ENCODE peak calls at places on chromosomes 1 and 21, in seven cellular contexts. One of them, this sample, is unnamed.

GRCh38 chr1:237794071-237794470 is 96.7 kb downstream of the ZP4 start:
- DNase-seq in stimulated activated CD4-positive, alpha-beta T cell treated with anti-CD3 and anti-CD28 coated beads, Interleukin-1b, Interleukin-23, amount 100 ng/mL, for 24 hours: no peak
- DNase-seq in stimulated activated CD8-positive, alpha-beta memory T cell treated with anti-CD3 and anti-CD28 coated beads, Interleukin-4, amount 100 ng/mL, for 1 hour: no peak
- DNase-seq in H9: no peak
- DNase-seq in AML-193: no peak
- DNase-seq in neural crest cell: no peak
- DNase-seq in GM20000: no peak
- DNase-seq in this sample: no peak

GRCh38 chr21:36917487-36918158 is 48.8 kb downstream of the HLCS start:
- DNase-seq in stimulated activated CD4-positive, alpha-beta T cell treated with anti-CD3 and anti-CD28 coated beads, Interleukin-1b, Interleukin-23, amount 100 ng/mL, for 24 hours: no peak
- DNase-seq in H9: peak
- DNase-seq in GM20000: no peak
- DNase-seq in stimulated activated CD8-positive, alpha-beta memory T cell treated with anti-CD3 and anti-CD28 coated beads, Interleukin-4, amount 100 ng/mL, for 1 hour: no peak
- DNase-seq in neural crest cell: no peak
- DNase-seq in AML-193: no peak
- DNase-seq in this sample: no peak

GRCh38 chr21:36171741-36172331 is 15.2 kb downstream of the DOP1B start:
- DNase-seq in neural crest cell: no peak
- DNase-seq in GM20000: no peak
- DNase-seq in stimulated activated CD8-positive, alpha-beta memory T cell treated with anti-CD3 and anti-CD28 coated beads, Interleukin-4, amount 100 ng/mL, for 1 hour: no peak
- DNase-seq in H9: peak
- DNase-seq in stimulated activated CD4-positive, alpha-beta T cell treated with anti-CD3 and anti-CD28 coated beads, Interleukin-1b, Interleukin-23, amount 100 ng/mL, for 24 hours: no peak
- DNase-seq in AML-193: no peak
- DNase-seq in this sample: no peak

GRCh38 chr1:118842462-118843201 is 145.5 kb downstream of the TBX15 start:
- DNase-seq in H9: no peak
- DNase-seq in stimulated activated CD8-positive, alpha-beta memory T cell treated with anti-CD3 and anti-CD28 coated beads, Interleukin-4, amount 100 ng/mL, for 1 hour: no peak
- DNase-seq in GM20000: no peak
- DNase-seq in stimulated activated CD4-positive, alpha-beta T cell treated with anti-CD3 and anti-CD28 coated beads, Interleukin-1b, Interleukin-23, amount 100 ng/mL, for 24 hours: no peak
- DNase-seq in AML-193: no peak
- DNase-seq in neural crest cell: no peak
- DNase-seq in this sample: peak

GRCh38 chr1:78339490-78339889 is 151.3 kb upstream of the PTGFR start:
- DNase-seq in H9: no peak
- DNase-seq in stimulated activated CD4-positive, alpha-beta T cell treated with anti-CD3 and anti-CD28 coated beads, Interleukin-1b, Interleukin-23, amount 100 ng/mL, for 24 hours: no peak
- DNase-seq in stimulated activated CD8-positive, alpha-beta memory T cell treated with anti-CD3 and anti-CD28 coated beads, Interleukin-4, amount 100 ng/mL, for 1 hour: no peak
- DNase-seq in GM20000: no peak
- DNase-seq in AML-193: no peak
- DNase-seq in neural crest cell: no peak
- DNase-seq in this sample: no peak

GRCh38 chr1:39842726-39843305 is 40.5 kb downstream of the TRIT1 start:
- DNase-seq in AML-193: no peak
- DNase-seq in H9: no peak
- DNase-seq in stimulated activated CD4-positive, alpha-beta T cell treated with anti-CD3 and anti-CD28 coated beads, Interleukin-1b, Interleukin-23, amount 100 ng/mL, for 24 hours: no peak
- DNase-seq in GM20000: no peak
- DNase-seq in stimulated activated CD8-positive, alpha-beta memory T cell treated with anti-CD3 and anti-CD28 coated beads, Interleukin-4, amount 100 ng/mL, for 1 hour: no peak
- DNase-seq in neural crest cell: no peak
- DNase-seq in this sample: peak

GRCh38 chr1:182768973-182769372 is 20.6 kb upstream of the NPL start:
- DNase-seq in H9: no peak
- DNase-seq in AML-193: no peak
- DNase-seq in neural crest cell: no peak
- DNase-seq in stimulated activated CD8-positive, alpha-beta memory T cell treated with anti-CD3 and anti-CD28 coated beads, Interleukin-4, amount 100 ng/mL, for 1 hour: no peak
- DNase-seq in GM20000: no peak
- DNase-seq in stimulated activated CD4-positive, alpha-beta T cell treated with anti-CD3 and anti-CD28 coated beads, Interleukin-1b, Interleukin-23, amount 100 ng/mL, for 24 hours: no peak
- DNase-seq in this sample: no peak

GRCh38 chr1:248841702-248842395 is 3.8 kb downstream of the ZNF672 start:
- DNase-seq in stimulated activated CD8-positive, alpha-beta memory T cell treated with anti-CD3 and anti-CD28 coated beads, Interleukin-4, amount 100 ng/mL, for 1 hour: no peak
- DNase-seq in H9: peak
- DNase-seq in AML-193: peak
- DNase-seq in stimulated activated CD4-positive, alpha-beta T cell treated with anti-CD3 and anti-CD28 coated beads, Interleukin-1b, Interleukin-23, amount 100 ng/mL, for 24 hours: no peak
- DNase-seq in GM20000: no peak
- DNase-seq in neural crest cell: peak
- DNase-seq in this sample: no peak

GRCh38 chr1:26696645-26697440 is 1.0 kb downstream of the ARID1A start:
- DNase-seq in AML-193: no peak
- DNase-seq in GM20000: peak
- DNase-seq in stimulated activated CD8-positive, alpha-beta memory T cell treated with anti-CD3 and anti-CD28 coated beads, Interleukin-4, amount 100 ng/mL, for 1 hour: peak
- DNase-seq in H9: no peak
- DNase-seq in neural crest cell: peak
- DNase-seq in stimulated activated CD4-positive, alpha-beta T cell treated with anti-CD3 and anti-CD28 coated beads, Interleukin-1b, Interleukin-23, amount 100 ng/mL, for 24 hours: peak
- DNase-seq in this sample: no peak

GRCh38 chr1:216596298-216596947 is 126.8 kb downstream of the ESRRG start:
- DNase-seq in H9: no peak
- DNase-seq in GM20000: no peak
- DNase-seq in AML-193: no peak
- DNase-seq in neural crest cell: no peak
- DNase-seq in stimulated activated CD8-positive, alpha-beta memory T cell treated with anti-CD3 and anti-CD28 coated beads, Interleukin-4, amount 100 ng/mL, for 1 hour: no peak
- DNase-seq in stimulated activated CD4-positive, alpha-beta T cell treated with anti-CD3 and anti-CD28 coated beads, Interleukin-1b, Interleukin-23, amount 100 ng/mL, for 24 hours: no peak
- DNase-seq in this sample: no peak

GRCh38 chr1:147598631-147599361 is 57.5 kb downstream of the BCL9 start:
- DNase-seq in GM20000: peak
- DNase-seq in neural crest cell: peak
- DNase-seq in stimulated activated CD8-positive, alpha-beta memory T cell treated with anti-CD3 and anti-CD28 coated beads, Interleukin-4, amount 100 ng/mL, for 1 hour: peak
- DNase-seq in AML-193: no peak
- DNase-seq in stimulated activated CD4-positive, alpha-beta T cell treated with anti-CD3 and anti-CD28 coated beads, Interleukin-1b, Interleukin-23, amount 100 ng/mL, for 24 hours: peak
- DNase-seq in H9: no peak
- DNase-seq in this sample: peak

GRCh38 chr1:198387587-198387986 is 152.9 kb downstream of the ATP6V1G3 start:
- DNase-seq in GM20000: no peak
- DNase-seq in stimulated activated CD4-positive, alpha-beta T cell treated with anti-CD3 and anti-CD28 coated beads, Interleukin-1b, Interleukin-23, amount 100 ng/mL, for 24 hours: no peak
- DNase-seq in AML-193: no peak
- DNase-seq in stimulated activated CD8-positive, alpha-beta memory T cell treated with anti-CD3 and anti-CD28 coated beads, Interleukin-4, amount 100 ng/mL, for 1 hour: no peak
- DNase-seq in neural crest cell: no peak
- DNase-seq in H9: no peak
- DNase-seq in this sample: no peak

GRCh38 chr1:116260621-116261020 is 112.4 kb upstream of the ATP1A1 start:
- DNase-seq in H9: no peak
- DNase-seq in stimulated activated CD4-positive, alpha-beta T cell treated with anti-CD3 and anti-CD28 coated beads, Interleukin-1b, Interleukin-23, amount 100 ng/mL, for 24 hours: no peak
- DNase-seq in AML-193: no peak
- DNase-seq in GM20000: no peak
- DNase-seq in stimulated activated CD8-positive, alpha-beta memory T cell treated with anti-CD3 and anti-CD28 coated beads, Interleukin-4, amount 100 ng/mL, for 1 hour: no peak
- DNase-seq in neural crest cell: no peak
- DNase-seq in this sample: no peak

GRCh38 chr1:108639899-108640560 is 20.9 kb downstream of the HENMT1 start:
- DNase-seq in GM20000: no peak
- DNase-seq in AML-193: no peak
- DNase-seq in stimulated activated CD4-positive, alpha-beta T cell treated with anti-CD3 and anti-CD28 coated beads, Interleukin-1b, Interleukin-23, amount 100 ng/mL, for 24 hours: no peak
- DNase-seq in stimulated activated CD8-positive, alpha-beta memory T cell treated with anti-CD3 and anti-CD28 coated beads, Interleukin-4, amount 100 ng/mL, for 1 hour: no peak
- DNase-seq in neural crest cell: no peak
- DNase-seq in H9: no peak
- DNase-seq in this sample: no peak

GRCh38 chr1:6016191-6016865 is 24.1 kb upstream of the NPHP4 start:
- DNase-seq in neural crest cell: no peak
- DNase-seq in stimulated activated CD8-positive, alpha-beta memory T cell treated with anti-CD3 and anti-CD28 coated beads, Interleukin-4, amount 100 ng/mL, for 1 hour: no peak
- DNase-seq in GM20000: no peak
- DNase-seq in stimulated activated CD4-positive, alpha-beta T cell treated with anti-CD3 and anti-CD28 coated beads, Interleukin-1b, Interleukin-23, amount 100 ng/mL, for 24 hours: no peak
- DNase-seq in AML-193: no peak
- DNase-seq in H9: no peak
- DNase-seq in this sample: no peak

GRCh38 chr1:164769504-164770148 is 210.6 kb downstream of the PBX1 start:
- DNase-seq in H9: no peak
- DNase-seq in neural crest cell: no peak
- DNase-seq in GM20000: no peak
- DNase-seq in stimulated activated CD8-positive, alpha-beta memory T cell treated with anti-CD3 and anti-CD28 coated beads, Interleukin-4, amount 100 ng/mL, for 1 hour: no peak
- DNase-seq in AML-193: no peak
- DNase-seq in stimulated activated CD4-positive, alpha-beta T cell treated with anti-CD3 and anti-CD28 coated beads, Interleukin-1b, Interleukin-23, amount 100 ng/mL, for 24 hours: no peak
- DNase-seq in this sample: no peak

GRCh38 chr1:17232759-17233661 is 15.9 kb upstream of the PADI3 start:
- DNase-seq in stimulated activated CD8-positive, alpha-beta memory T cell treated with anti-CD3 and anti-CD28 coated beads, Interleukin-4, amount 100 ng/mL, for 1 hour: no peak
- DNase-seq in neural crest cell: no peak
- DNase-seq in stimulated activated CD4-positive, alpha-beta T cell treated with anti-CD3 and anti-CD28 coated beads, Interleukin-1b, Interleukin-23, amount 100 ng/mL, for 24 hours: no peak
- DNase-seq in GM20000: no peak
- DNase-seq in H9: no peak
- DNase-seq in AML-193: no peak
- DNase-seq in this sample: no peak

GRCh38 chr1:151056149-151056548 is 3.3 kb downstream of the CDC42SE1 start:
- DNase-seq in H9: no peak
- DNase-seq in GM20000: peak
- DNase-seq in neural crest cell: no peak
- DNase-seq in stimulated activated CD8-positive, alpha-beta memory T cell treated with anti-CD3 and anti-CD28 coated beads, Interleukin-4, amount 100 ng/mL, for 1 hour: no peak
- DNase-seq in stimulated activated CD4-positive, alpha-beta T cell treated with anti-CD3 and anti-CD28 coated beads, Interleukin-1b, Interleukin-23, amount 100 ng/mL, for 24 hours: no peak
- DNase-seq in AML-193: peak
- DNase-seq in this sample: no peak

GRCh38 chr21:45324430-45325205 is 36.9 kb upstream of the POFUT2 start:
- DNase-seq in AML-193: no peak
- DNase-seq in GM20000: no peak
- DNase-seq in stimulated activated CD4-positive, alpha-beta T cell treated with anti-CD3 and anti-CD28 coated beads, Interleukin-1b, Interleukin-23, amount 100 ng/mL, for 24 hours: no peak
- DNase-seq in neural crest cell: no peak
- DNase-seq in H9: no peak
- DNase-seq in stimulated activated CD8-positive, alpha-beta memory T cell treated with anti-CD3 and anti-CD28 coated beads, Interleukin-4, amount 100 ng/mL, for 1 hour: no peak
- DNase-seq in this sample: no peak

This sample was measured in NCI-H748 treated with DMSO at 0.1 percent for 48 hours.